ENCODE peak calls at places on chromosomes 2 and 18, in five cellular contexts. K is stomach, Q is breast epithelium, B is GM23338, X is adrenal gland. A is an unnamed sample.

GRCh38 chr2:219440388-219441256 is 6.0 kb downstream of the SPEG start:
- DNase-seq in K (no peak), Q (no peak), B (no peak), X (no peak), A (no peak)

GRCh38 chr2:179861027-179861776 is at the start of gene ZNF385B:
- DNase-seq in K (no peak), Q (no peak), B (peak; percentile 74), X (peak; percentile 28), A (no peak)

GRCh38 chr18:35106013-35106844 is 65.0 kb downstream of the MAPRE2 start:
- DNase-seq in K (no peak), Q (no peak), B (no peak), X (no peak), A (no peak)

GRCh38 chr2:227759411-227760113 is 13.9 kb downstream of the SCYGR8 start:
- DNase-seq in K (no peak), Q (no peak), B (peak; percentile 32), X (no peak), A (no peak)

GRCh38 chr2:28662044-28662443 is 89.6 kb upstream of the PPP1CB start:
- DNase-seq in K (peak; percentile 77), Q (no peak), B (no peak), X (no peak), A (no peak)

GRCh38 chr2:45223531-45223930 is 214.3 kb upstream of the SIX2 start:
- DNase-seq in K (no peak), Q (no peak), B (no peak), X (no peak), A (no peak)

GRCh38 chr2:218260742-218261423 is at the start of gene GPBAR1:
- DNase-seq in K (peak; percentile 72), Q (no peak), B (peak; percentile 71), X (no peak), A (no peak)

GRCh38 chr2:95267458-95268207 is 6.6 kb upstream of the PROM2 start:
- DNase-seq in K (no peak), Q (no peak), B (no peak), X (no peak), A (no peak)

GRCh38 chr18:67199993-67200617 is 316.4 kb downstream of the DSEL start:
- DNase-seq in K (no peak), Q (no peak), B (peak; percentile 69), X (no peak), A (no peak)

GRCh38 chr2:12066986-12067385 is 320.6 kb downstream of the LPIN1 start:
- DNase-seq in K (no peak), Q (no peak), B (no peak), X (no peak), A (no peak)

GRCh38 chr2:105744909-105745853 is at the start of gene NCK2:
- DNase-seq in K (peak; percentile 34), Q (no peak), B (peak; percentile 53), X (peak; percentile 24), A (no peak)

GRCh38 chr2:112162341-112162740 is 24.2 kb downstream of the FBLN7 start:
- DNase-seq in K (no peak), Q (no peak), B (no peak), X (no peak), A (no peak)

GRCh38 chr2:216445489-216445888 is 33.2 kb downstream of the SMARCAL1 start:
- DNase-seq in K (no peak), Q (no peak), B (no peak), X (no peak), A (no peak)

GRCh38 chr2:56299166-56299806 is 115.5 kb downstream of the CCDC85A start:
- DNase-seq in K (no peak), Q (no peak), B (peak; percentile 4), X (no peak), A (no peak)

GRCh38 chr2:25814681-25815080 is 63.6 kb downstream of the ASXL2 start:
- DNase-seq in K (no peak), Q (no peak), B (no peak), X (no peak), A (no peak)

GRCh38 chr2:72579595-72580180 is 246.1 kb downstream of the EXOC6B start:
- DNase-seq in K (no peak), Q (no peak), B (peak; percentile 76), X (no peak), A (no peak)

GRCh38 chr2:9286553-9287399 is 80.2 kb downstream of the ASAP2 start:
- DNase-seq in K (no peak), Q (no peak), B (no peak), X (no peak), A (no peak)

GRCh38 chr2:175880-176800 is 87.7 kb downstream of the SH3YL1 start:
- DNase-seq in K (no peak), Q (no peak), B (no peak), X (peak; percentile 89), A (no peak)

GRCh38 chr2:187078297-187078696 is 229.3 kb upstream of the ZSWIM2 start:
- DNase-seq in K (no peak), Q (no peak), B (no peak), X (peak; percentile 39), A (no peak)

GRCh38 chr18:36309436-36310391 is 12.2 kb downstream of the FHOD3 start:
- DNase-seq in K (no peak), Q (peak; percentile 82), B (no peak), X (peak; percentile 90), A (peak; percentile 63)

GRCh38 chr2:157726946-157727345 is 98.3 kb upstream of the ACVR1C start:
- DNase-seq in K (no peak), Q (no peak), B (no peak), X (no peak), A (no peak)

GRCh38 chr2:137348301-137348700 is 583.0 kb downstream of the THSD7B start:
- DNase-seq in K (no peak), Q (no peak), B (no peak), X (no peak), A (no peak)

GRCh38 chr2:36663851-36664715 is 32.4 kb upstream of the VIT start:
- DNase-seq in K (no peak), Q (no peak), B (peak; percentile 86), X (peak; percentile 25), A (peak; percentile 12)

GRCh38 chr2:120277505-120278205 is 25.0 kb downstream of the RALB start:
- DNase-seq in K (no peak), Q (no peak), B (no peak), X (no peak), A (no peak)

GRCh38 chr2:134690629-134691215 is 28.1 kb downstream of the TMEM163 start:
- DNase-seq in K (no peak), Q (no peak), B (no peak), X (no peak), A (no peak)

GRCh38 chr2:134692461-134692860 is 26.3 kb downstream of the TMEM163 start:
- DNase-seq in K (no peak), Q (no peak), B (peak; percentile 28), X (no peak), A (no peak)

GRCh38 chr2:134693359-134694330 is 25.2 kb downstream of the TMEM163 start:
- DNase-seq in K (no peak), Q (no peak), B (no peak), X (no peak), A (no peak)

GRCh38 chr2:134685967-134686366 is 32.8 kb downstream of the TMEM163 start:
- DNase-seq in K (no peak), Q (no peak), B (peak; percentile 17), X (no peak), A (no peak)

GRCh38 chr2:134689303-134689702 is 29.5 kb downstream of the TMEM163 start:
- DNase-seq in K (no peak), Q (no peak), B (no peak), X (no peak), A (no peak)
- H3K4me1 ChIP-seq in K (no peaks in the 10 kb centered on the region), Q (no peaks in the 10 kb centered on the region), B (peaks cover 7% of the 10 kb centered on the region), X (no peaks in the 10 kb centered on the region), A (no peaks in the 10 kb centered on the region)

GRCh38 chr2:238158018-238158806 is 558 bp upstream of the ERFE start:
- DNase-seq in K (no peak), Q (no peak), B (peak; percentile 64), X (no peak), A (no peak)
- H3K4me3 ChIP-seq in K (peak overlapping the region; percentile 36), Q (peak overlapping the region; percentile 37), B (peak overlapping the region; percentile 87), X (no peak overlapping the region), A (no peak overlapping the region)

DNA sequence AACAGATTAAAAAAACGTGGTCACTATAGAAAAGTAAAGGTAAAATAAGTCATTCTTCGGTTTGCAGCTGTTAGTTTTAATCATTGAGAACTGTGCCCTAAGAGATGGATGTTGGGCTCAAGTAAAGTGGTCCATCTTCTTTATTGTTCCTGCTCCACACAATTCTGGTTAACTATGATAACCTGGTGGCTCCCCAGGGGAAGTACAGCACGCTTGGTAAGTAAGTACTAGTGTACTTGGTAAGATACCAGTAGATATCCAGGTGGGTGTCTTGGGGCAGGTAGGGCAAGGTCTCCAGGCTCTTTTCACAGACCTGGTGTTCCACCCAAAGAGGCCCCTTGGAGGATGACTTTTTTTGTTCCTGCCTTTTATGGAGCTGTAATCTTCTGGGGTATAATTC is 31.6 kb upstream of the DLX2 start:
- DNase-seq in K (no peak), Q (no peak), B (peak; percentile 24), X (no peak), A (no peak)
- TF ChIP-seq CTCF in K (no peak), Q (no peak), B (no peak), X (no peak), A (no peak)

GRCh38 chr2:212737773-212738172 is 199.2 kb upstream of the ERBB4 start:
- DNase-seq in K (no peak), Q (no peak), B (no peak), X (no peak), A (no peak)

GRCh38 chr2:212733273-212733672 is 194.7 kb upstream of the ERBB4 start:
- DNase-seq in K (no peak), Q (no peak), B (no peak), X (no peak), A (no peak)

GRCh38 chr2:212732860-212733259 is 194.3 kb upstream of the ERBB4 start:
- DNase-seq in K (no peak), Q (no peak), B (no peak), X (no peak), A (no peak)

GRCh38 chr2:212736327-212736726 is 197.7 kb upstream of the ERBB4 start:
- DNase-seq in K (no peak), Q (no peak), B (no peak), X (no peak), A (no peak)

DNA sequence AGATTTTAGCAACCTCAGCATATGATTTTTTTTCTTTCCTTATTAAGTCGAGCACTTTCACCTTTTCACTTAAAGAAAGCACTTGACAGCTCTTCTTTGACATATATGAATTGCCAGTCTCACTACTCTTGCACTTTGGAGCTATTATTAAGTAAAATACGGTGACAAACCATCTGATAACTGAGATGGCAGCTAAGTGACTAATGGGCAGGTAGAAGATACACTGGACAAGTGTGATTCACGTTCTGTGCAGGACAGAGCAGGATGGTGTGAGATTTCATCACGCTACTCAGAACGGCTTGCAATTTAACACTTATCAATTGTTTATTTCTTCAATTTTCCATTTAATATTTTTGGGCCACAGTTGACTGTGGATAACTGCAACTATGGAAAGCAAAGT is 197.0 kb upstream of the ERBB4 start:
- DNase-seq in K (no peak), Q (no peak), B (no peak), X (no peak), A (no peak)
- H3K4me1 ChIP-seq in K (no peaks in the 10 kb centered on the region), Q (no peaks in the 10 kb centered on the region), B (no peaks in the 10 kb centered on the region), X (no peaks in the 10 kb centered on the region), A (no peaks in the 10 kb centered on the region)